ENCODE peak calls at places on chromosomes 16 and 17, in four cellular contexts. M, Q, J and V are unnamed samples.

GRCh38 chr17:67059372-67059771 is 15.0 kb downstream of the CACNG1 start:
- DNase-seq in M (no peak), Q (no peak), J (no peak), V (no peak)

GRCh38 chr16:23464196-23464595 is 11.2 kb upstream of the COG7 start:
- DNase-seq in M (no peak), Q (no peak), J (no peak), V (no peak)

GRCh38 chr17:76405967-76406647 is 21.7 kb downstream of the SPHK1 start:
- DNase-seq in M (no peak), Q (peak; percentile 87), J (no peak), V (no peak)

GRCh38 chr17:79038545-79039135 is 14.7 kb downstream of the C1QTNF1 start:
- DNase-seq in M (peak; percentile 94), Q (no peak), J (peak; percentile 99), V (peak; percentile 97)

GRCh38 chr16:54432481-54433229 is 146.1 kb upstream of the IRX3 start:
- DNase-seq in M (no peak), Q (no peak), J (no peak), V (peak; percentile 69)

GRCh38 chr16:970766-971581 is at the start of gene LMF1:
- DNase-seq in M (peak; percentile 83), Q (peak; percentile 93), J (peak; percentile 83), V (peak; percentile 70)

GRCh38 chr17:31327534-31328526 is 6.4 kb upstream of the EVI2A start:
- DNase-seq in M (peak; percentile 78), Q (no peak), J (peak; percentile 91), V (peak; percentile 85)

GRCh38 chr17:16945141-16945493 is 26.8 kb downstream of the TNFRSF13B start:
- DNase-seq in M (no peak), Q (no peak), J (no peak), V (no peak)

GRCh38 chr17:16936536-16937310 is 35.2 kb downstream of the TNFRSF13B start:
- DNase-seq in M (no peak), Q (peak; percentile 1), J (no peak), V (no peak)